ENCODE peak calls at places on chromosome 7, in five cellular contexts. One of them, this sample, is unnamed.
A peak's percentile ranks its signal among the peaks of the same experiment; 100 is the strongest.

GRCh38 chr7:131934452-131934851 is 378.0 kb upstream of the PODXL start:
- DNase-seq in LoVo: no peak
- DNase-seq in HEK293T: no peak
- DNase-seq in A549: no peak
- DNase-seq in EL: no peak
- DNase-seq in this sample: no peak

GRCh38 chr7:48637382-48637781 is 287.0 kb upstream of the CDC14C start:
- DNase-seq in LoVo: peak; percentile 43
- DNase-seq in HEK293T: no peak
- DNase-seq in A549: no peak
- DNase-seq in EL: no peak
- DNase-seq in this sample: no peak

GRCh38 chr7:13282377-13282980 is 595.0 kb downstream of the ARL4A start:
- DNase-seq in LoVo: no peak
- DNase-seq in HEK293T: no peak
- DNase-seq in A549: no peak
- DNase-seq in EL: no peak
- DNase-seq in this sample: no peak

GRCh38 chr7:27107901-27108381 is 5.5 kb upstream of the HOXA2 start:
- DNase-seq in LoVo: no peak
- DNase-seq in HEK293T: no peak
- DNase-seq in A549: no peak
- DNase-seq in EL: no peak
- DNase-seq in this sample: no peak

GRCh38 chr7:98618786-98619185 is 1.7 kb downstream of the NPTX2 start:
- DNase-seq in LoVo: no peak
- DNase-seq in HEK293T: no peak
- DNase-seq in A549: no peak
- DNase-seq in EL: no peak
- DNase-seq in this sample: no peak

GRCh38 chr7:92735707-92736106 is 100.7 kb downstream of the CDK6 start:
- DNase-seq in LoVo: no peak
- DNase-seq in HEK293T: no peak
- DNase-seq in A549: no peak
- DNase-seq in EL: peak; percentile 79
- DNase-seq in this sample: no peak

GRCh38 chr7:27576360-27576944 is 86.2 kb downstream of the HIBADH start:
- DNase-seq in LoVo: peak; percentile 74
- DNase-seq in HEK293T: peak; percentile 16
- DNase-seq in A549: peak; percentile 14
- DNase-seq in EL: peak; percentile 55
- DNase-seq in this sample: no peak

GRCh38 chr7:111424768-111425167 is 137.5 kb downstream of the IMMP2L start:
- DNase-seq in LoVo: peak; percentile 13
- DNase-seq in HEK293T: no peak
- DNase-seq in A549: no peak
- DNase-seq in EL: peak; percentile 69
- DNase-seq in this sample: no peak

GRCh38 chr7:35714862-35715261 is 19.9 kb upstream of the HERPUD2 start:
- DNase-seq in LoVo: no peak
- DNase-seq in HEK293T: no peak
- DNase-seq in A549: no peak
- DNase-seq in EL: no peak
- DNase-seq in this sample: no peak

GRCh38 chr7:13641699-13642098 is 347.8 kb downstream of the ETV1 start:
- DNase-seq in LoVo: no peak
- DNase-seq in HEK293T: no peak
- DNase-seq in A549: no peak
- DNase-seq in EL: no peak
- DNase-seq in this sample: no peak

This sample was measured in DND-41.